ENCODE peak calls at places on chromosomes 6 and 20, in six cellular contexts. E is astrocyte, M is MM.1S, W is endodermal cell, A is HCT116, N is GM23248. Y is an unnamed sample.

GRCh38 chr6:89797317-89797716 is 22.3 kb downstream of the MDN1 start:
- DNase-seq in M (no peak), A (no peak), N (no peak), W (no peak), E (peak; percentile 94), Y (no peak)

GRCh38 chr6:570812-571211 is 86.1 kb downstream of the HUS1B start:
- DNase-seq in M (no peak), E (no peak), N (no peak), A (no peak), W (no peak), Y (no peak)

GRCh38 chr6:147750420-147750819 is 241.9 kb downstream of the SAMD5 start:
- DNase-seq in W (no peak), E (no peak), N (no peak), A (no peak), M (no peak), Y (no peak)

GRCh38 chr6:143395699-143396098 is 54.8 kb downstream of the ADAT2 start:
- DNase-seq in A (no peak), N (no peak), W (no peak), M (no peak), E (no peak), Y (no peak)

GRCh38 chr20:61556116-61556515 is 304.1 kb downstream of the CDH4 start:
- DNase-seq in A (no peak), E (peak; percentile 91), M (no peak), W (no peak), N (peak; percentile 89), Y (peak; percentile 12)

GRCh38 chr6:110656492-110656891 is 158.8 kb downstream of the CDK19 start:
- DNase-seq in M (no peak), W (no peak), N (no peak), E (no peak), A (no peak), Y (no peak)

GRCh38 chr6:81561071-81561564 is 191.4 kb downstream of the TENT5A start:
- DNase-seq in A (peak; percentile 86), W (no peak), N (peak; percentile 12), E (peak; percentile 51), M (no peak), Y (no peak)

GRCh38 chr6:104413767-104414166 is 446.0 kb downstream of the HACE1 start:
- DNase-seq in W (no peak), A (no peak), M (no peak), N (no peak), E (no peak), Y (no peak)

GRCh38 chr6:162528538-162528937 is 199.0 kb downstream of the PRKN start:
- DNase-seq in M (no peak), W (no peak), A (no peak), N (no peak), E (no peak), Y (no peak)

GRCh38 chr6:122995930-122996796 is at the start of gene CLVS2:
- DNase-seq in M (no peak), N (peak; percentile 49), A (no peak), E (peak; percentile 3), W (peak; percentile 88), Y (peak; percentile 68)

GRCh38 chr20:45924391-45925261 is 9.9 kb upstream of the PCIF1 start:
- DNase-seq in N (peak; percentile 73), M (no peak), E (no peak), W (no peak), A (no peak), Y (no peak)

GRCh38 chr20:63216041-63216848 is at the start of gene YTHDF1:
- DNase-seq in N (peak; percentile 98), E (peak; percentile 80), M (peak; percentile 98), W (peak; percentile 97), A (peak; percentile 84), Y (peak; percentile 99)

GRCh38 chr20:63217706-63218105 is 1.8 kb upstream of the YTHDF1 start:
- DNase-seq in M (no peak), A (no peak), W (no peak), N (no peak), E (no peak), Y (peak; percentile 70)

GRCh38 chr20:63218701-63219446 is 2.9 kb upstream of the YTHDF1 start:
- DNase-seq in W (no peak), E (no peak), N (no peak), A (no peak), M (no peak), Y (peak; percentile 57)

GRCh38 chr20:63215101-63216040 is 560 bp downstream of the YTHDF1 start:
- DNase-seq in N (peak; percentile 80), W (peak; percentile 85), M (peak; percentile 8), A (no peak), E (peak; percentile 37), Y (peak; percentile 87)

GRCh38 chr20:63216849-63217471 is 1.0 kb upstream of the YTHDF1 start:
- DNase-seq in M (no peak), A (no peak), E (no peak), N (no peak), W (peak; percentile 65), Y (peak; percentile 77)
- H3K9ac ChIP-seq in M (peak overlapping the region; percentile 79), A (peak overlapping the region; percentile 98), E (peak overlapping the region; percentile 91), N (peak overlapping the region; percentile 85), W (peak overlapping the region; percentile 57), Y (peak overlapping the region; percentile 71)

GRCh38 chr20:59143326-59143725 is 20.3 kb upstream of the ZNF831 start:
- DNase-seq in N (no peak), A (no peak), E (no peak), W (no peak), M (no peak), Y (no peak)
- H3K4me1 ChIP-seq in N (no peaks in the 10 kb centered on the region), A (no peaks in the 10 kb centered on the region), E (no peaks in the 10 kb centered on the region), W (no peaks in the 10 kb centered on the region), M (no peaks in the 10 kb centered on the region), Y (peaks cover 4% of the 10 kb centered on the region)

GRCh38 chr20:56431451-56431850 is 19.4 kb downstream of the CASS4 start:
- DNase-seq in A (no peak), N (no peak), W (peak; percentile 6), M (no peak), E (no peak), Y (no peak)
- H3K4me3 ChIP-seq in A (no peak overlapping the region), N (no peak overlapping the region), W (no peak overlapping the region), M (no peak overlapping the region), E (no peak overlapping the region), Y (no peak overlapping the region)

DNA sequence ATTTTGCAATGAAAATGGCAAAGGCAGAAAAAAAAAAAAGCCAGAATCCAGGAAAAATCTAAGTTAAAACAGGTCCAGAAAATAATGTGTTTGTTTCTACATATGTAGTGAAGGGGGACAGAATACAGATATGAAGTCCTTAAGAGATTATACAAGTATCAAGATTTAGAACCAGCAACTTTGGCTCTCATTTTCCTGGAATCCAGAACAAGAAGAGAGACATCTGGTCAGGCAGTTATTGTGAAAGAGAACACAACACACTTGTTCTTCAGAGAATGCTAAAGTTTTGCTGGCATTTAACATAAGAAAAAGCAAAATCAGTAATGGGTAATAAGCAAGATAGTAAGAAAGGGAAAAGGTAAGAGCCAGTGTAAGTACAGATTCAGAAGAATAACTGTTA is 21.1 kb downstream of the BAG2 start:
- DNase-seq in M (no peak), A (no peak), E (no peak), N (peak; percentile 36), W (no peak), Y (no peak)
- H3K9ac ChIP-seq in M (no peak overlapping the region), A (no peak overlapping the region), E (no peak overlapping the region), N (no peak overlapping the region), W (no peak overlapping the region), Y (no peak overlapping the region)

GRCh38 chr6:75609639-75610590 is 8.2 kb downstream of the SENP6 start:
- DNase-seq in E (peak; percentile 77), A (no peak), N (peak; percentile 34), M (no peak), W (no peak), Y (no peak)

GRCh38 chr6:75612434-75612833 is 10.8 kb downstream of the SENP6 start:
- DNase-seq in M (no peak), W (no peak), N (no peak), E (no peak), A (no peak), Y (no peak)

GRCh38 chr6:75612921-75613534 is 11.3 kb downstream of the SENP6 start:
- DNase-seq in A (no peak), W (no peak), N (peak; percentile 31), M (no peak), E (no peak), Y (no peak)

GRCh38 chr6:75611702-75612375 is 10.2 kb downstream of the SENP6 start:
- DNase-seq in A (no peak), N (peak; percentile 75), E (peak; percentile 26), W (no peak), M (no peak), Y (no peak)

DNA sequence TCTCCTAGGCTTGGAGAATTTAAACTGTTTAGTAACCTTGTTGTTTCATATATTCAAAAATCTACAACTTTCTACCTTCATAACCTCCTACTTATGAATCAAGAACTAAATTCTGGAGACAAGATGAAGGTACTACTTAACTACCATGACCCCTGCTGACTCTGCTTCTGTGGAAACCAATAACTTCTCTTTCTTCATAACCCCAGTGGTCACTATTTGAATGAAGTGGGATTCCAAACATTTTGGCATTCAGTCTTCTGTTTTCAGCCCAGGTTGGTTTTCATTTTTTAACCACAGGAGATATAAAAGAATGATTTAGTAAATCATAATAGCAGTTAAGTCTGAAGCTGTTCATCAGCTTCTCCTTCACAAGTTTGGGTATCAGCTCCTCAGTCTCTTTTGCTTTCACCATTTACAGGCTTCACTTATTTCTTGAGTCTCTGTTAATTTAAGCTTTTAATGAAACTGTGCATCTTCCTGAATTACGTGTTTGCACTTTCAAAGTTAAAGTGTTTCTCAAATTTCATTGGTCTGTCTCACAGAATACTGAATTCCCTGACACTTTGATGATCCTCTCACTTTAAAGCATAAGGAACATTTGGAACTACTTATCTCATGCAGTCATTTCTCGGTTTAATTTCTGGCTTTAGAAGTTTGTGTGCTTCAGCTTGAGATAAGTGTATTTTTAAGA is 9.5 kb downstream of the SENP6 start:
- DNase-seq in M (no peak), N (peak; percentile 39), E (peak; percentile 44), W (no peak), A (no peak), Y (no peak)
- H3K4me1 ChIP-seq in M (peaks cover 29% of the 10 kb centered on the region), N (peaks cover 51% of the 10 kb centered on the region), E (no peaks in the 10 kb centered on the region), W (peaks cover 4% of the 10 kb centered on the region), A (peaks cover 34% of the 10 kb centered on the region), Y (peaks cover 11% of the 10 kb centered on the region)

DNA sequence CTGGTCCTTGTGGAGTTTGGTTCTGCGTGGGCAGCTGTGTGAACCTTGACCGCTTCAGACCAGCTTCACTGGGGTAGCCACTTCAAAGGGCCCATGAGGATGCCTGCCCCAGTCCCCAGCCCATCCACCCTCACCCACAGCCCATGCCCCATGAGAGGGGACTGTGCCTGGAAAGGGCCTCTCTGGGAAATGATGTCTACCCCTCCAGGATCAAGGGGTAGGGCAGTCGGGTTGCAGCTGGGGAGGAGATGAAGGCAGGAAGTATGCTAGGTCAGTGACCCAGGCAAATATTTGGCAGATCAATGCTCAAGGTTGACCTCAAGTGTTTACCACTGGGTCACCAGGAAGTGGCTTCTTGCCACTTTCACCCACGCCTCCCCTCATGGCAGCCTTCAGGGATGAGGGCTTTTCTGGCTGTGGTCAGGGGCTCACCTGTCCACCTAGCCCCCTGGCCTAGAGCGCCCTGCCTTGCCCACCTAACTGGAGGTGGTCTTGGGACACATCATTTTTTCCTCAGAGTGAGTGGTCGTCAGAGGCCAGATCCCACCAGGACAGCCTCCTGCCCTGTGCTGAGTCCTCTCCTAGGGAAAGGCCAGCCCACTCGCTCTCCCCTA is 109.5 kb downstream of the SNX5 start:
- DNase-seq in N (no peak), E (no peak), A (no peak), W (no peak), M (peak; percentile 29), Y (no peak)
- H3K4me3 ChIP-seq in N (no peak overlapping the region), E (no peak overlapping the region), A (no peak overlapping the region), W (no peak overlapping the region), M (no peak overlapping the region), Y (no peak overlapping the region)

Y was measured in kidney.